ENCODE peak calls at places on chromosome 4, in seven cellular contexts. M is keratinocyte, F is heart right ventricle, U is SK-N-SH, N is heart left ventricle, B is HFF-Myc, H is psoas muscle. I is an unnamed sample.

GRCh38 chr4:8732092-8732491 is 139.5 kb downstream of the CPZ start:
- DNase-seq in B (no peak), U (no peak), N (no peak), M (no peak), F (no peak), H (peak), I (no peak)

GRCh38 chr4:28388471-28388870 is 1527.8 kb downstream of the STIM2 start:
- DNase-seq in F (no peak), N (no peak), H (no peak), B (no peak), M (no peak), U (no peak), I (no peak)

GRCh38 chr4:159142254-159142653 is 39.4 kb downstream of the RAPGEF2 start:
- DNase-seq in N (no peak), B (no peak), U (no peak), F (no peak), M (no peak), H (no peak), I (no peak)

GRCh38 chr4:145280541-145280940 is 100.2 kb upstream of the OTUD4 start:
- DNase-seq in H (no peak), F (no peak), U (no peak), N (no peak), M (no peak), B (no peak), I (no peak)

GRCh38 chr4:187017156-187017555 is 293.5 kb upstream of the FAT1 start:
- DNase-seq in M (no peak), F (no peak), U (no peak), N (no peak), B (no peak), H (no peak), I (no peak)

GRCh38 chr4:83974111-83974789 is 438.3 kb downstream of the GPAT3 start:
- DNase-seq in B (no peak), N (no peak), U (no peak), F (no peak), M (no peak), H (no peak), I (no peak)

GRCh38 chr4:20512053-20512810 is 188.0 kb upstream of the PACRGL start:
- DNase-seq in F (no peak), M (no peak), N (no peak), B (no peak), H (no peak), U (no peak), I (no peak)

GRCh38 chr4:5572751-5573150 is 135.6 kb downstream of the EVC2 start:
- DNase-seq in U (no peak), M (no peak), N (no peak), F (no peak), B (no peak), H (no peak), I (no peak)

GRCh38 chr4:132203618-132204017 is 945.5 kb upstream of the PCDH10 start:
- DNase-seq in H (no peak), U (no peak), B (no peak), F (no peak), N (no peak), M (no peak), I (no peak)

GRCh38 chr4:80255374-80256095 is 10.9 kb upstream of the FGF5 start:
- DNase-seq in B (no peak), U (no peak), F (no peak), N (no peak), H (no peak), M (no peak), I (no peak)

GRCh38 chr4:35793045-35793722 is 451.1 kb downstream of the ARAP2 start:
- DNase-seq in F (no peak), U (no peak), B (no peak), H (no peak), M (no peak), N (no peak), I (no peak)

GRCh38 chr4:182826391-182826790 is 90.8 kb downstream of the DCTD start:
- DNase-seq in H (no peak), U (no peak), M (no peak), B (no peak), F (no peak), N (no peak), I (no peak)

GRCh38 chr4:112517067-112517588 is 1.1 kb upstream of the NEUROG2 start:
- DNase-seq in B (no peak), N (no peak), F (no peak), U (peak), H (no peak), M (no peak), I (no peak)

GRCh38 chr4:1418494-1419285 is 12.4 kb upstream of the NKX1-1 start:
- DNase-seq in M (no peak), U (no peak), N (no peak), F (no peak), B (no peak), H (no peak), I (peak)

GRCh38 chr4:183691897-183692296 is 32.8 kb downstream of the TRAPPC11 start:
- DNase-seq in U (no peak), B (no peak), N (no peak), H (no peak), F (no peak), M (no peak), I (no peak)

GRCh38 chr4:96936886-96937285 is 1097.0 kb downstream of the PDHA2 start:
- DNase-seq in B (no peak), N (no peak), H (no peak), U (no peak), F (no peak), M (no peak), I (no peak)

GRCh38 chr4:76624271-76624681 is 189.2 kb downstream of the SHROOM3 start:
- DNase-seq in M (no peak), F (no peak), H (no peak), N (peak), U (no peak), B (peak), I (no peak)

GRCh38 chr4:76630748-76631147 is 195.7 kb downstream of the SHROOM3 start:
- DNase-seq in F (no peak), N (no peak), U (no peak), M (no peak), B (no peak), H (no peak), I (no peak)

GRCh38 chr4:76625316-76625715 is 190.3 kb downstream of the SHROOM3 start:
- DNase-seq in H (no peak), U (no peak), M (no peak), F (no peak), N (no peak), B (no peak), I (no peak)

GRCh38 chr4:76623217-76624060 is 188.4 kb downstream of the SHROOM3 start:
- DNase-seq in H (no peak), F (no peak), M (no peak), U (no peak), N (no peak), B (no peak), I (no peak)

DNA sequence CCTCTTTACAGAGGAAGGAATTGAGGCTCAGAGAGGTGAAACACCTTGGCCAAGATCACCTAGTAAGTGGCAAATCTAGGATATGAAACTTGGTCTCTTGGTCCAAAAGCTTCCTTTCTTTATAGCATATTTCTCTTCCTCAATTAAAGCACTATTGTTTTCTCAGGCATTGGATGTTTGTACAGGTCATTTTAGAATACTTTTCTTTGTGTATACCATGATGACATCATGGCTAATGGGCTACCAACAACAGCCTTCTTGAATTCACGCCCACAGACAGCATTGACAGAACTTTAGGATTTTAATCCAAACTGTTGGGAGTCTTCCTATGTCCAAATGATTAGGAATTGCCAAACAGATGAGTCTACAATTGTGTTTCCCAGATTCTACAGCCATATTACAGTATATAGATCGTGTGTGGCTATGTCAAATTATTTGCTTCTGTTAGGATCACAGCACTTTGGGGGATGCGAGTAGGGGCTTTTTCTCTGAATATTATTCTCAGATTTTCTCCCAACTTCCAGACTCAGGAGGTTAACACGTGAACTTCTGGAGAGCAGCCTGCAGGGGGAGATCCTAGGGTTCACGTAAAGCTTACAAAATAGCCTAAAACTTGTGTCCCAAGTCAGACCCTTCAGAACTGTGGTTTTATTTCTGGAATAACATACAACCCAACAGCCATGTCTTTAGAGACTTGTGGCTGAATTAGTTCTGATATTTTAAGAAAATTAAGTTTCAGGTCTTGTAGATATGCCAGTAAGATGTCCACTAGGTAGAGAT is 191.8 kb downstream of the SHROOM3 start:
- DNase-seq in F (no peak), H (no peak), M (no peak), B (no peak), N (no peak), U (peak), I (no peak)
- TF ChIP-seq CTCF in F (no peak), H (no peak), M (peak), B (peak), N (no peak), U (peak), I (no peak)

GRCh38 chr4:90127706-90128345 is 632 bp downstream of the CCSER1 start:
- DNase-seq in H (peak), U (peak), B (no peak), F (peak), N (peak), M (no peak), I (no peak)
- H3K4me3 ChIP-seq in H (peak), U (peak), B (no peak), F (peak), N (peak), M (peak), I (peak)

GRCh38 chr4:73311428-73311827 is 52.8 kb upstream of the ANKRD17 start:
- DNase-seq in M (no peak), H (no peak), U (no peak), F (no peak), N (no peak), B (no peak), I (no peak)
- TF ChIP-seq CTCF in M (no peak), H (peak), U (peak), F (no peak), N (peak), B (no peak), I (no peak)

GRCh38 chr4:105304085-105304484 is 157.4 kb downstream of the TET2 start:
- DNase-seq in B (no peak), M (no peak), F (no peak), H (no peak), U (no peak), N (no peak), I (no peak)

GRCh38 chr4:105306820-105307219 is 160.1 kb downstream of the TET2 start:
- DNase-seq in M (no peak), B (no peak), N (no peak), F (no peak), U (no peak), H (no peak), I (no peak)

GRCh38 chr4:105306158-105306781 is 159.6 kb downstream of the TET2 start:
- DNase-seq in U (no peak), H (no peak), N (no peak), M (no peak), F (no peak), B (no peak), I (no peak)

DNA sequence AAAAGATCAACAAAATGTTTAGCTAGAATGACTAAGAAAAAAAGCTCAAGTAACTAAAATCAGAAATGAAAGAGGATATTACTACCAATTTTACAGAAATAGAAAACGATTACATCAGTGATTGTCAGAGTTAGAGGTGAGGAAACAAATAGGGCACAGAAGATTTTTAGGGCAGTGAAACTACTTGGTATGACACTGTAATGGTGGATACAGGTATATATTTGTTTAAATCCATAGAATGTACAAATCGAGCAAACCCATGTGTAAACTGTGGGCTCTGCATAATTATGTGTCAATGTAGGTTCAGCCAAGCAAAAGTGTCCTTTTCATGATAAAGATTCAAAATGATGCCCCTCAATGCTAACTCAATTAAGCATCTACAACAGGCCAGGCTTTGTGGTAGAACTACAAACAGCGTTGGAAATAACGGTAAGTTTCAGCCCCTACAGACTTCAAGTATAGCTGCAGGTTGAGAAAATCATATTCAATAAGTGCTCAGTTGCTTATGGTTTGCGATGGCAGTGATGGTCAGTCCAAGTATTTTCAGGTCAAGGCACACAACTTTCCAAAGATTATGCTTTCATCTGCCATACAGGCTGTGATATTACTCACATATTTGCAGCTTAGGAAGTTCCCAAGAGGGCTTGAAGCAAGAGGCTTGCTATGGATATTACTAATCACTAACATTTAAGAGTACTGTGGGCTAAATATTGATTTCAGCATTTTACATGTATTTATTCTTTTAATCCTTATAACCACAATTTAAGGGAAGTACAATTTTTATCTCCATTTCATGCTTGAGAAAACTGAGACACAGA is 158.6 kb downstream of the TET2 start:
- DNase-seq in U (no peak), B (no peak), M (no peak), N (no peak), H (no peak), F (no peak), I (no peak)
- H3K4me3 ChIP-seq in U (no peak), B (no peak), M (no peak), N (no peak), H (no peak), F (no peak), I (no peak)

DNA sequence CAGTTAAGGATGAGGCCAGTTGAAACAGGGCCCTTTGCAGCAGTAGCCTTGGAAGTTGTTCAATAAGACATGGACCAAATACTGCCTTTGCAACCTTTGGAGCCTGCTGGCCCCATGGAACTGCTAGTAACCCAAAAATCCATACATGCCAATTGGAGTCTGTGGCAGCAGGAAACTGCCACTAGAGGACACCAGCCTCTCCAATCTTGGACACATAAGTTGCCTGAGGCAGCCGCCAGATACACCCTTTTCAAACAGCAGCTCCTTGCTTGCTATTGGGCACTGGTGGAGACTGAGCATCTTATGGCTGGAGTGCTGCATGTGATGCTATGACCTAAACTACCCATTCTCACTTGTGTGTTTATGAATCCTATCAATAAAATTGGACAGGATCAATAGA is 14.8 kb upstream of the LAP3 start:
- DNase-seq in U (peak), N (no peak), M (no peak), B (no peak), H (no peak), F (no peak), I (no peak)
- TF ChIP-seq CTCF in U (no peak), N (no peak), M (no peak), B (no peak), H (peak), F (no peak), I (no peak)

GRCh38 chr4:184731056-184731455 is 2.8 kb downstream of the CENPU start:
- DNase-seq in F (no peak), U (no peak), B (no peak), M (no peak), H (no peak), N (no peak), I (no peak)
- H3K4me3 ChIP-seq in F (no peak), U (no peak), B (no peak), M (no peak), H (no peak), N (no peak), I (no peak)

GRCh38 chr4:161647757-161648156 is 516.0 kb downstream of the FSTL5 start:
- DNase-seq in U (no peak), N (no peak), F (no peak), H (no peak), B (no peak), M (no peak), I (no peak)

GRCh38 chr4:161642708-161643107 is 521.1 kb downstream of the FSTL5 start:
- DNase-seq in F (no peak), B (no peak), M (no peak), H (no peak), U (peak), N (no peak), I (no peak)
- TF ChIP-seq CTCF in F (no peak), B (no peak), M (no peak), H (no peak), U (peak), N (no peak), I (no peak)

DNA sequence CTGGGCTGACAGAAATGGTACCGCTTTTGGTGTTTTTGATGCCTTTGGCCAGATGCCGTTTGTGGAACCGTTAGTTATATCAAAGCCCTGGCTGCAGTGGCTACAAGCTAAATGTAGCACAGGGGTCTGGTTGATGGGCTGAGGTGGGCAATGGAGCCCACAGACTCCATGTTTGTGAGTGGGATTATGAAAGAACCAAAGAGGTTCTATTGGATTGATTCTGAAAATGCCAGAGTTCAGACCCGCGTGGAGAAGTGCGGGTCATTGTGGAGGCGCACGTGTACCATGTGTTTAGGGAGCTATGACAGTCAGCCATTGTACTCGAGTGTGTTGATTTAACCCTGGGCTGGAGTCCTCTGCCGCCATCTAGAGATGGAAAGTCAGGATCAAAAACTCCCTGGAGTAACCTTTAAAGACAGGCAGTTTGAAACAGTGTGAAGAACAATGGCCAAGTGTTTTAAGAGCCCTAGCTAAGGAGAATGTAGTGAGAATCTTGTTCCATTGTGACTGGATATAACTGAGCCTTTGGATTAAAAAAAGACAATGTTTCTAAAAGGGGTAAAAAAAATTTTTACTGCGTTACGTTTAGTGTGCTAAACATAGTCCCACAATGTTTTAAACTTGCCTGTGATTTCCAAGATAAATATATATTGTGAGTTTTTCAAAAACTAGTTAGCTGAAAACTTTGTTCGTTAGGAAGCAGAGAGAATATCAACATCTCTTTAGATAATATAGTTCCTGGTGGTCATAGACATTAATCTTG is 12.7 kb downstream of the ART3 start:
- DNase-seq in U (peak), B (peak), H (peak), M (no peak), F (no peak), N (peak), I (peak)
- H3K4me3 ChIP-seq in U (no peak), B (no peak), H (peak), M (no peak), F (no peak), N (peak), I (no peak)

GRCh38 chr4:155629183-155629825 is 37.3 kb upstream of the GUCY1A1 start:
- DNase-seq in F (no peak), U (no peak), B (peak), M (peak), H (no peak), N (no peak), I (no peak)

GRCh38 chr4:155629831-155630425 is 36.7 kb upstream of the GUCY1A1 start:
- DNase-seq in M (no peak), U (no peak), N (no peak), H (no peak), B (no peak), F (no peak), I (no peak)

GRCh38 chr4:155632314-155632713 is 34.3 kb upstream of the GUCY1A1 start:
- DNase-seq in B (no peak), N (no peak), U (no peak), H (no peak), F (no peak), M (no peak), I (no peak)
- TF ChIP-seq CTCF in B (no peak), N (no peak), U (no peak), H (no peak), F (no peak), M (no peak), I (no peak)

GRCh38 chr4:38533024-38533556 is 130.9 kb upstream of the KLF3 start:
- DNase-seq in U (no peak), B (no peak), N (no peak), M (no peak), F (no peak), H (no peak), I (no peak)

GRCh38 chr4:38539501-38539900 is 124.5 kb upstream of the KLF3 start:
- DNase-seq in U (no peak), F (no peak), H (no peak), M (no peak), B (no peak), N (no peak), I (no peak)

GRCh38 chr4:38534344-38534743 is 129.7 kb upstream of the KLF3 start:
- DNase-seq in H (no peak), M (no peak), F (no peak), B (no peak), N (no peak), U (no peak), I (no peak)

DNA sequence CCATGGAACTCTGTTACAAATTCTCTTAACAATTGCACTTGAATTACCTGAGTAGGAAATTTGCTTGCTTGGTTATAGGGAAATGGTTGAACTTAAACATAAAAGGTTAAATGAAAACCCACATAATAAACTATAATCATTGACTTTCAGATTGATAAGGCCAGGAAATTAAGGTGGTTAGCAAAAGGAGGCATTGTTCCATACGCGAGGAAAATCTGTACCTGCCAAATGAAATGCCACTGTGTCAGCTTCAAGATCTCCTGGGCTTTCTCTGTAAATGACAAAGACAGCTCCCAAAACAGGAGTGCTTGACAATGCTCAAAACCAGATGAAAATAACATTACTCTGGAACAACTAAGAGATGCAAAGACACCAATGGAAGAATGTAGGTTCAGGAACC is 125.5 kb upstream of the KLF3 start:
- DNase-seq in F (no peak), H (no peak), N (no peak), U (no peak), B (no peak), M (no peak), I (no peak)
- H3K4me3 ChIP-seq in F (no peak), H (no peak), N (no peak), U (no peak), B (no peak), M (no peak), I (no peak)